ENCODE peak calls at places on chromosomes 3 and 15, in eight cellular contexts. One of them, this sample, is unnamed.

GRCh38 chr3:134357914-134358811 is 16.1 kb downstream of the AMOTL2 start:
- DNase-seq in cardiac fibroblast: peak
- DNase-seq in heart left ventricle: no peak
- DNase-seq in dorsolateral prefrontal cortex: no peak
- DNase-seq in left ventricle myocardium inferior: no peak
- DNase-seq in HL-60: no peak
- DNase-seq in GM13977: peak
- DNase-seq in AG10803: peak
- DNase-seq in this sample: no peak

GRCh38 chr15:81294501-81294850 is 29.5 kb downstream of the STARD5 start:
- DNase-seq in cardiac fibroblast: no peak
- DNase-seq in heart left ventricle: no peak
- DNase-seq in dorsolateral prefrontal cortex: no peak
- DNase-seq in left ventricle myocardium inferior: no peak
- DNase-seq in HL-60: no peak
- DNase-seq in GM13977: no peak
- DNase-seq in AG10803: no peak
- DNase-seq in this sample: no peak

GRCh38 chr3:27357665-27358258 is 11.4 kb downstream of the NEK10 start:
- DNase-seq in cardiac fibroblast: peak
- DNase-seq in heart left ventricle: no peak
- DNase-seq in dorsolateral prefrontal cortex: no peak
- DNase-seq in left ventricle myocardium inferior: no peak
- DNase-seq in HL-60: peak
- DNase-seq in GM13977: peak
- DNase-seq in AG10803: peak
- DNase-seq in this sample: peak

GRCh38 chr15:67943475-67943874 is 103.6 kb upstream of the RNU6-1 start:
- DNase-seq in cardiac fibroblast: no peak
- DNase-seq in heart left ventricle: no peak
- DNase-seq in dorsolateral prefrontal cortex: no peak
- DNase-seq in left ventricle myocardium inferior: no peak
- DNase-seq in HL-60: no peak
- DNase-seq in GM13977: no peak
- DNase-seq in AG10803: no peak
- DNase-seq in this sample: no peak

GRCh38 chr15:93610944-93611343 is 521.9 kb upstream of the RGMA start:
- DNase-seq in cardiac fibroblast: no peak
- DNase-seq in heart left ventricle: no peak
- DNase-seq in dorsolateral prefrontal cortex: no peak
- DNase-seq in left ventricle myocardium inferior: no peak
- DNase-seq in HL-60: no peak
- DNase-seq in GM13977: no peak
- DNase-seq in AG10803: no peak
- DNase-seq in this sample: no peak

GRCh38 chr3:148881286-148881685 is 16.2 kb downstream of the CPA3 start:
- DNase-seq in cardiac fibroblast: peak
- DNase-seq in heart left ventricle: no peak
- DNase-seq in dorsolateral prefrontal cortex: no peak
- DNase-seq in left ventricle myocardium inferior: no peak
- DNase-seq in HL-60: no peak
- DNase-seq in GM13977: no peak
- DNase-seq in AG10803: peak
- DNase-seq in this sample: no peak

GRCh38 chr3:42005426-42005825 is 43.5 kb upstream of the ULK4 start:
- DNase-seq in cardiac fibroblast: no peak
- DNase-seq in heart left ventricle: no peak
- DNase-seq in dorsolateral prefrontal cortex: no peak
- DNase-seq in left ventricle myocardium inferior: no peak
- DNase-seq in HL-60: no peak
- DNase-seq in GM13977: no peak
- DNase-seq in AG10803: no peak
- DNase-seq in this sample: no peak

GRCh38 chr3:111668912-111669488 is 73.9 kb upstream of the ZBED2 start:
- DNase-seq in cardiac fibroblast: peak
- DNase-seq in heart left ventricle: no peak
- DNase-seq in dorsolateral prefrontal cortex: no peak
- DNase-seq in left ventricle myocardium inferior: no peak
- DNase-seq in HL-60: peak
- DNase-seq in GM13977: peak
- DNase-seq in AG10803: peak
- DNase-seq in this sample: no peak

GRCh38 chr3:196322-197153 is at the start of gene CHL1:
- DNase-seq in cardiac fibroblast: no peak
- DNase-seq in heart left ventricle: no peak
- DNase-seq in dorsolateral prefrontal cortex: peak
- DNase-seq in left ventricle myocardium inferior: no peak
- DNase-seq in HL-60: no peak
- DNase-seq in GM13977: peak
- DNase-seq in AG10803: no peak
- DNase-seq in this sample: peak

GRCh38 chr3:58613236-58614132 is 36.3 kb upstream of the FAM107A start:
- DNase-seq in cardiac fibroblast: no peak
- DNase-seq in heart left ventricle: no peak
- DNase-seq in dorsolateral prefrontal cortex: no peak
- DNase-seq in left ventricle myocardium inferior: no peak
- DNase-seq in HL-60: no peak
- DNase-seq in GM13977: no peak
- DNase-seq in AG10803: no peak
- DNase-seq in this sample: no peak

GRCh38 chr15:65885668-65886218 is 16.5 kb downstream of the RAB11A start:
- DNase-seq in cardiac fibroblast: no peak
- DNase-seq in heart left ventricle: no peak
- DNase-seq in dorsolateral prefrontal cortex: no peak
- DNase-seq in left ventricle myocardium inferior: no peak
- DNase-seq in HL-60: no peak
- DNase-seq in GM13977: no peak
- DNase-seq in AG10803: no peak
- DNase-seq in this sample: no peak

GRCh38 chr15:42593143-42593542 is 17.7 kb downstream of the STARD9 start:
- DNase-seq in cardiac fibroblast: peak
- DNase-seq in heart left ventricle: no peak
- DNase-seq in dorsolateral prefrontal cortex: no peak
- DNase-seq in left ventricle myocardium inferior: peak
- DNase-seq in HL-60: no peak
- DNase-seq in GM13977: no peak
- DNase-seq in AG10803: peak
- DNase-seq in this sample: no peak

GRCh38 chr3:99962703-99963102 is 145.0 kb downstream of the CMSS1 start:
- DNase-seq in cardiac fibroblast: peak
- DNase-seq in heart left ventricle: no peak
- DNase-seq in dorsolateral prefrontal cortex: no peak
- DNase-seq in left ventricle myocardium inferior: no peak
- DNase-seq in HL-60: no peak
- DNase-seq in GM13977: no peak
- DNase-seq in AG10803: peak
- DNase-seq in this sample: no peak

GRCh38 chr3:138173769-138174420 is 826 bp downstream of the DBR1 start:
- DNase-seq in cardiac fibroblast: peak
- DNase-seq in heart left ventricle: no peak
- DNase-seq in dorsolateral prefrontal cortex: no peak
- DNase-seq in left ventricle myocardium inferior: no peak
- DNase-seq in HL-60: no peak
- DNase-seq in GM13977: no peak
- DNase-seq in AG10803: no peak
- DNase-seq in this sample: no peak

GRCh38 chr3:126208618-126209256 is 28.4 kb upstream of the ALDH1L1 start:
- DNase-seq in cardiac fibroblast: peak
- DNase-seq in heart left ventricle: peak
- DNase-seq in dorsolateral prefrontal cortex: no peak
- DNase-seq in left ventricle myocardium inferior: peak
- DNase-seq in HL-60: peak
- DNase-seq in GM13977: no peak
- DNase-seq in AG10803: peak
- DNase-seq in this sample: no peak

GRCh38 chr3:15465876-15466585 is 38.6 kb downstream of the EAF1 start:
- DNase-seq in cardiac fibroblast: no peak
- DNase-seq in heart left ventricle: no peak
- DNase-seq in dorsolateral prefrontal cortex: no peak
- DNase-seq in left ventricle myocardium inferior: no peak
- DNase-seq in HL-60: no peak
- DNase-seq in GM13977: no peak
- DNase-seq in AG10803: no peak
- DNase-seq in this sample: no peak

GRCh38 chr15:73240864-73241499 is 127.8 kb downstream of the HCN4 start:
- DNase-seq in cardiac fibroblast: peak
- DNase-seq in heart left ventricle: peak
- DNase-seq in dorsolateral prefrontal cortex: no peak
- DNase-seq in left ventricle myocardium inferior: peak
- DNase-seq in HL-60: no peak
- DNase-seq in GM13977: peak
- DNase-seq in AG10803: peak
- DNase-seq in this sample: peak

GRCh38 chr3:88123526-88123925 is 26.2 kb upstream of the C3orf38 start:
- DNase-seq in cardiac fibroblast: no peak
- DNase-seq in heart left ventricle: no peak
- DNase-seq in dorsolateral prefrontal cortex: no peak
- DNase-seq in left ventricle myocardium inferior: no peak
- DNase-seq in HL-60: no peak
- DNase-seq in GM13977: no peak
- DNase-seq in AG10803: no peak
- DNase-seq in this sample: no peak

GRCh38 chr15:72147416-72147815 is 29.2 kb downstream of the SENP8 start:
- DNase-seq in cardiac fibroblast: no peak
- DNase-seq in heart left ventricle: no peak
- DNase-seq in dorsolateral prefrontal cortex: no peak
- DNase-seq in left ventricle myocardium inferior: no peak
- DNase-seq in HL-60: no peak
- DNase-seq in GM13977: no peak
- DNase-seq in AG10803: no peak
- DNase-seq in this sample: no peak

GRCh38 chr15:39131605-39132004 is 449.3 kb upstream of the THBS1 start:
- DNase-seq in cardiac fibroblast: peak
- DNase-seq in heart left ventricle: no peak
- DNase-seq in dorsolateral prefrontal cortex: no peak
- DNase-seq in left ventricle myocardium inferior: no peak
- DNase-seq in HL-60: no peak
- DNase-seq in GM13977: no peak
- DNase-seq in AG10803: peak
- DNase-seq in this sample: no peak

GRCh38 chr3:38545983-38546382 is 49.8 kb downstream of the EXOG start:
- DNase-seq in cardiac fibroblast: no peak
- DNase-seq in heart left ventricle: no peak
- DNase-seq in dorsolateral prefrontal cortex: no peak
- DNase-seq in left ventricle myocardium inferior: no peak
- DNase-seq in HL-60: no peak
- DNase-seq in GM13977: no peak
- DNase-seq in AG10803: no peak
- DNase-seq in this sample: no peak

GRCh38 chr3:24608701-24609387 is 114.2 kb upstream of the THRB start:
- DNase-seq in cardiac fibroblast: no peak
- DNase-seq in heart left ventricle: no peak
- DNase-seq in dorsolateral prefrontal cortex: no peak
- DNase-seq in left ventricle myocardium inferior: no peak
- DNase-seq in HL-60: no peak
- DNase-seq in GM13977: no peak
- DNase-seq in AG10803: peak
- DNase-seq in this sample: no peak

DNA sequence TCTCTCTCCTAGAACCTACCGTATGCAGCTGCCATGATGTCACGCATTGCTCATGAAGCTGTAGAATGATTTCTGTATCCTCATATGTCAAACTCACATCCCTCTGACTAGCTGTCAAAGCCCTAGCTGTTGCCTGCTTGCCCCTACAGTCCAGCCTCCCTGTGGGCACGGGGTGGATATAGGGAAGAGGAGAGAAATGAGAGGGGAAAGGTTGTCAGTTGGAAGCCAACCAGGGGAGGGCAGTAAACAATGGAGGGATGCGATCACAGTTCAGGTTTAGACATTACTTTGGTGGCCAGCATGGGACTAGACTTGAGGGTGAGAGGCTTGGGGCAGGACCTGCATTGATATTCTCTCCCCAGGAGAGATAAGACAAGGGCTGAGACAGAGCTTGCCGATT is 1.7 kb upstream of the HDGFL3 start:
- DNase-seq in cardiac fibroblast: no peak
- DNase-seq in heart left ventricle: no peak
- DNase-seq in dorsolateral prefrontal cortex: no peak
- DNase-seq in left ventricle myocardium inferior: no peak
- DNase-seq in HL-60: no peak
- DNase-seq in GM13977: no peak
- DNase-seq in AG10803: no peak
- DNase-seq in this sample: no peak
- TF ChIP-seq CTCF in cardiac fibroblast: no peak
- TF ChIP-seq CTCF in heart left ventricle: no peak
- TF ChIP-seq CTCF in dorsolateral prefrontal cortex: no peak
- TF ChIP-seq CTCF in left ventricle myocardium inferior: no peak
- TF ChIP-seq CTCF in HL-60: no peak
- TF ChIP-seq CTCF in GM13977: no peak
- TF ChIP-seq CTCF in AG10803: no peak
- TF ChIP-seq CTCF in this sample: no peak

GRCh38 chr3:121592856-121593702 is at the start of gene FBXO40:
- DNase-seq in cardiac fibroblast: no peak
- DNase-seq in heart left ventricle: no peak
- DNase-seq in dorsolateral prefrontal cortex: peak
- DNase-seq in left ventricle myocardium inferior: peak
- DNase-seq in HL-60: no peak
- DNase-seq in GM13977: no peak
- DNase-seq in AG10803: no peak
- DNase-seq in this sample: no peak
- TF ChIP-seq CTCF in cardiac fibroblast: no peak
- TF ChIP-seq CTCF in heart left ventricle: no peak
- TF ChIP-seq CTCF in dorsolateral prefrontal cortex: no peak
- TF ChIP-seq CTCF in left ventricle myocardium inferior: peak
- TF ChIP-seq CTCF in HL-60: no peak
- TF ChIP-seq CTCF in GM13977: no peak
- TF ChIP-seq CTCF in AG10803: no peak
- TF ChIP-seq CTCF in this sample: no peak

GRCh38 chr3:25945366-25945765 is 155.5 kb downstream of the OXSM start:
- DNase-seq in cardiac fibroblast: no peak
- DNase-seq in heart left ventricle: no peak
- DNase-seq in dorsolateral prefrontal cortex: no peak
- DNase-seq in left ventricle myocardium inferior: no peak
- DNase-seq in HL-60: no peak
- DNase-seq in GM13977: no peak
- DNase-seq in AG10803: no peak
- DNase-seq in this sample: no peak

GRCh38 chr3:25940935-25941334 is 151.0 kb downstream of the OXSM start:
- DNase-seq in cardiac fibroblast: no peak
- DNase-seq in heart left ventricle: no peak
- DNase-seq in dorsolateral prefrontal cortex: no peak
- DNase-seq in left ventricle myocardium inferior: no peak
- DNase-seq in HL-60: no peak
- DNase-seq in GM13977: no peak
- DNase-seq in AG10803: no peak
- DNase-seq in this sample: no peak

GRCh38 chr3:25944328-25944727 is 154.4 kb downstream of the OXSM start:
- DNase-seq in cardiac fibroblast: no peak
- DNase-seq in heart left ventricle: no peak
- DNase-seq in dorsolateral prefrontal cortex: no peak
- DNase-seq in left ventricle myocardium inferior: no peak
- DNase-seq in HL-60: no peak
- DNase-seq in GM13977: no peak
- DNase-seq in AG10803: no peak
- DNase-seq in this sample: no peak

GRCh38 chr3:25945836-25946235 is 155.9 kb downstream of the OXSM start:
- DNase-seq in cardiac fibroblast: no peak
- DNase-seq in heart left ventricle: no peak
- DNase-seq in dorsolateral prefrontal cortex: no peak
- DNase-seq in left ventricle myocardium inferior: no peak
- DNase-seq in HL-60: no peak
- DNase-seq in GM13977: no peak
- DNase-seq in AG10803: no peak
- DNase-seq in this sample: no peak
- TF ChIP-seq CTCF in cardiac fibroblast: no peak
- TF ChIP-seq CTCF in heart left ventricle: no peak
- TF ChIP-seq CTCF in dorsolateral prefrontal cortex: no peak
- TF ChIP-seq CTCF in left ventricle myocardium inferior: no peak
- TF ChIP-seq CTCF in HL-60: no peak
- TF ChIP-seq CTCF in GM13977: no peak
- TF ChIP-seq CTCF in AG10803: no peak
- TF ChIP-seq CTCF in this sample: no peak

GRCh38 chr15:83973816-83974215 is 261.8 kb upstream of the GOLGA6L4 start:
- DNase-seq in cardiac fibroblast: peak
- DNase-seq in heart left ventricle: no peak
- DNase-seq in dorsolateral prefrontal cortex: no peak
- DNase-seq in left ventricle myocardium inferior: no peak
- DNase-seq in HL-60: no peak
- DNase-seq in GM13977: peak
- DNase-seq in AG10803: no peak
- DNase-seq in this sample: no peak
- TF ChIP-seq CTCF in cardiac fibroblast: peak
- TF ChIP-seq CTCF in heart left ventricle: peak
- TF ChIP-seq CTCF in dorsolateral prefrontal cortex: peak
- TF ChIP-seq CTCF in left ventricle myocardium inferior: peak
- TF ChIP-seq CTCF in HL-60: peak
- TF ChIP-seq CTCF in GM13977: peak
- TF ChIP-seq CTCF in AG10803: peak
- TF ChIP-seq CTCF in this sample: peak